ENCODE peak calls at places on chromosome X, in five cellular contexts. W, O, T, E and Y are unnamed samples.

GRCh38 chrX:153494541-153495361 is at the start of gene BGN:
- DNase-seq in W (peak), O (peak), T (no peak), E (peak), Y (peak)

GRCh38 chrX:13102636-13103035 is 58.2 kb upstream of the FAM9C start:
- DNase-seq in W (no peak), O (peak), T (no peak), E (no peak), Y (peak)

GRCh38 chrX:120016068-120016441 is 61.4 kb downstream of the RHOXF2B start:
- DNase-seq in W (no peak), O (no peak), T (no peak), E (no peak), Y (no peak)

GRCh38 chrX:75156537-75156945 is 458 bp upstream of the ABCB7 start:
- DNase-seq in W (peak), O (peak), T (no peak), E (peak), Y (peak)

GRCh38 chrX:40843643-40844042 is 108.3 kb upstream of the MED14 start:
- DNase-seq in W (no peak), O (no peak), T (no peak), E (no peak), Y (no peak)

GRCh38 chrX:33357606-33358005 is 146.3 kb upstream of the DMD start:
- DNase-seq in W (no peak), O (no peak), T (no peak), E (no peak), Y (no peak)

GRCh38 chrX:27675493-27675892 is 85.3 kb downstream of the DCAF8L2 start:
- DNase-seq in W (no peak), O (peak), T (no peak), E (no peak), Y (no peak)

GRCh38 chrX:100680756-100681155 is 36.8 kb downstream of the SRPX2 start:
- DNase-seq in W (no peak), O (no peak), T (no peak), E (no peak), Y (no peak)

GRCh38 chrX:116961872-116962582 is 499.3 kb upstream of the CT83 start:
- DNase-seq in W (no peak), O (no peak), T (no peak), E (peak), Y (peak)

GRCh38 chrX:15146515-15146914 is 123.4 kb downstream of the ASB9 start:
- DNase-seq in W (peak), O (no peak), T (no peak), E (no peak), Y (peak)

GRCh38 chrX:45811307-45811706 is 610.6 kb upstream of the DIPK2B start:
- DNase-seq in W (no peak), O (no peak), T (no peak), E (no peak), Y (no peak)

GRCh38 chrX:97616883-97617510 is 733.3 kb downstream of the RPA4 start:
- DNase-seq in W (peak), O (peak), T (no peak), E (no peak), Y (peak)

GRCh38 chrX:47193475-47194241 is at the start of gene UBA1:
- DNase-seq in W (peak), O (peak), T (peak), E (peak), Y (peak)

GRCh38 chrX:110003167-110004156 is 548 bp downstream of the TMEM164 start:
- DNase-seq in W (peak), O (no peak), T (no peak), E (no peak), Y (peak)

GRCh38 chrX:112840382-112841113 is at the start of gene AMOT:
- DNase-seq in W (peak), O (peak), T (peak), E (peak), Y (peak)

GRCh38 chrX:50333308-50333707 is 128.7 kb downstream of the CCNB3 start:
- DNase-seq in W (no peak), O (no peak), T (no peak), E (no peak), Y (no peak)

GRCh38 chrX:15418041-15418706 is 34.0 kb upstream of the VEGFD start:
- DNase-seq in W (no peak), O (peak), T (no peak), E (no peak), Y (no peak)

GRCh38 chrX:23610491-23610890 is 56.8 kb upstream of the PRDX4 start:
- DNase-seq in W (no peak), O (peak), T (no peak), E (no peak), Y (no peak)

GRCh38 chrX:108468486-108468885 is 28.8 kb downstream of the COL4A5 start:
- DNase-seq in W (peak), O (peak), T (no peak), E (no peak), Y (peak)

GRCh38 chrX:126170715-126171114 is 4.6 kb upstream of the DCAF12L2 start:
- DNase-seq in W (no peak), O (no peak), T (no peak), E (no peak), Y (no peak)

GRCh38 chrX:39063037-39063436 is 261.8 kb downstream of the MID1IP1 start:
- DNase-seq in W (no peak), O (no peak), T (no peak), E (no peak), Y (no peak)

GRCh38 chrX:17805120-17805519 is 56.0 kb downstream of the RAI2 start:
- DNase-seq in W (no peak), O (no peak), T (no peak), E (no peak), Y (no peak)

GRCh38 chrX:121581885-121582284 is 534.5 kb downstream of the GLUD2 start:
- DNase-seq in W (no peak), O (no peak), T (no peak), E (no peak), Y (no peak)

GRCh38 chrX:49308604-49309269 is 5.3 kb downstream of the GAGE10 start:
- DNase-seq in W (peak), O (no peak), T (no peak), E (no peak), Y (peak)

GRCh38 chrX:129925305-129926092 is 19.5 kb downstream of the UTP14A start:
- DNase-seq in W (peak), O (peak), T (no peak), E (peak), Y (peak)

GRCh38 chrX:132025085-132025484 is 2.0 kb downstream of the STK26 start:
- DNase-seq in W (peak), O (no peak), T (no peak), E (no peak), Y (no peak)

GRCh38 chrX:9638871-9639270 is 126.8 kb downstream of the GPR143 start:
- DNase-seq in W (no peak), O (no peak), T (no peak), E (no peak), Y (no peak)

GRCh38 chrX:42519666-42520231 is 258.2 kb downstream of the PPP1R2C start:
- DNase-seq in W (peak), O (peak), T (no peak), E (no peak), Y (peak)

GRCh38 chrX:74613350-74614192 is 853 bp downstream of the RLIM start:
- DNase-seq in W (peak), O (peak), T (peak), E (peak), Y (peak)

GRCh38 chrX:37912286-37912685 is 64.9 kb upstream of the DYNLT3 start:
- DNase-seq in W (peak), O (peak), T (no peak), E (no peak), Y (peak)

GRCh38 chrX:136126371-136126770 is 21.0 kb upstream of the FHL1 start:
- DNase-seq in W (no peak), O (no peak), T (no peak), E (no peak), Y (no peak)

GRCh38 chrX:1462596-1463251 is 10.0 kb upstream of the ASMTL start:
- DNase-seq in W (peak), O (peak), T (no peak), E (no peak), Y (peak)

GRCh38 chrX:118941147-118941546 is 33.3 kb upstream of the LONRF3 start:
- DNase-seq in W (no peak), O (no peak), T (no peak), E (no peak), Y (no peak)

GRCh38 chrX:48961585-48962091 is 4.2 kb upstream of the OTUD5 start:
- DNase-seq in W (peak), O (no peak), T (no peak), E (no peak), Y (peak)

GRCh38 chrX:97860206-97860605 is 976.5 kb downstream of the RPA4 start:
- DNase-seq in W (peak), O (peak), T (no peak), E (no peak), Y (peak)

GRCh38 chrX:2609431-2610238 is 81.5 kb upstream of the CD99 start:
- DNase-seq in W (peak), O (no peak), T (no peak), E (no peak), Y (peak)

GRCh38 chrX:88526385-88526784 is 220.6 kb upstream of the CPXCR1 start:
- DNase-seq in W (no peak), O (no peak), T (no peak), E (no peak), Y (no peak)

GRCh38 chrX:118208476-118208875 is 91.9 kb upstream of the KLHL13 start:
- DNase-seq in W (no peak), O (no peak), T (no peak), E (no peak), Y (no peak)